ENCODE peak calls at places on chromosomes 7 and 10, in eight cellular contexts. One of them, this sample, is unnamed.

GRCh38 chr10:97529685-97530465 is 31.2 kb downstream of the UBTD1 start:
- DNase-seq in naive B cell: no peak
- DNase-seq in upper lobe of right lung: no peak
- DNase-seq in hepatocyte: no peak
- DNase-seq in iris pigment epithelial cell: no peak
- DNase-seq in GM13977: no peak
- DNase-seq in NCI-H1092 treated with DMSO at 0.1 percent for 48 hours: no peak
- DNase-seq in caudate nucleus: no peak
- DNase-seq in this sample: no peak

GRCh38 chr7:151699920-151700319 is 177.0 kb downstream of the PRKAG2 start:
- DNase-seq in naive B cell: no peak
- DNase-seq in upper lobe of right lung: no peak
- DNase-seq in hepatocyte: no peak
- DNase-seq in iris pigment epithelial cell: peak
- DNase-seq in GM13977: no peak
- DNase-seq in NCI-H1092 treated with DMSO at 0.1 percent for 48 hours: no peak
- DNase-seq in caudate nucleus: no peak
- DNase-seq in this sample: no peak

GRCh38 chr7:36474283-36475010 is 84.8 kb downstream of the ANLN start:
- DNase-seq in naive B cell: no peak
- DNase-seq in upper lobe of right lung: no peak
- DNase-seq in hepatocyte: no peak
- DNase-seq in iris pigment epithelial cell: peak
- DNase-seq in GM13977: no peak
- DNase-seq in NCI-H1092 treated with DMSO at 0.1 percent for 48 hours: no peak
- DNase-seq in caudate nucleus: no peak
- DNase-seq in this sample: no peak

GRCh38 chr10:101053516-101053915 is 8.3 kb upstream of the KAZALD1 start:
- DNase-seq in naive B cell: no peak
- DNase-seq in upper lobe of right lung: no peak
- DNase-seq in hepatocyte: no peak
- DNase-seq in iris pigment epithelial cell: peak
- DNase-seq in GM13977: no peak
- DNase-seq in NCI-H1092 treated with DMSO at 0.1 percent for 48 hours: no peak
- DNase-seq in caudate nucleus: no peak
- DNase-seq in this sample: no peak

GRCh38 chr10:64503429-64503828 is 982.2 kb downstream of the REEP3 start:
- DNase-seq in naive B cell: no peak
- DNase-seq in upper lobe of right lung: no peak
- DNase-seq in hepatocyte: no peak
- DNase-seq in iris pigment epithelial cell: no peak
- DNase-seq in GM13977: no peak
- DNase-seq in NCI-H1092 treated with DMSO at 0.1 percent for 48 hours: no peak
- DNase-seq in caudate nucleus: no peak
- DNase-seq in this sample: no peak

GRCh38 chr10:43210556-43210955 is 56.3 kb downstream of the RASGEF1A start:
- DNase-seq in naive B cell: no peak
- DNase-seq in upper lobe of right lung: no peak
- DNase-seq in hepatocyte: no peak
- DNase-seq in iris pigment epithelial cell: no peak
- DNase-seq in GM13977: no peak
- DNase-seq in NCI-H1092 treated with DMSO at 0.1 percent for 48 hours: no peak
- DNase-seq in caudate nucleus: no peak
- DNase-seq in this sample: no peak

GRCh38 chr7:55538538-55538937 is 33.8 kb downstream of the VOPP1 start:
- DNase-seq in naive B cell: no peak
- DNase-seq in upper lobe of right lung: no peak
- DNase-seq in hepatocyte: peak
- DNase-seq in iris pigment epithelial cell: peak
- DNase-seq in GM13977: no peak
- DNase-seq in NCI-H1092 treated with DMSO at 0.1 percent for 48 hours: no peak
- DNase-seq in caudate nucleus: no peak
- DNase-seq in this sample: no peak

GRCh38 chr10:113015201-113015600 is 65.2 kb downstream of the TCF7L2 start:
- DNase-seq in naive B cell: no peak
- DNase-seq in upper lobe of right lung: no peak
- DNase-seq in hepatocyte: no peak
- DNase-seq in iris pigment epithelial cell: no peak
- DNase-seq in GM13977: no peak
- DNase-seq in NCI-H1092 treated with DMSO at 0.1 percent for 48 hours: no peak
- DNase-seq in caudate nucleus: no peak
- DNase-seq in this sample: no peak

GRCh38 chr10:51300617-51301350 is 226.5 kb downstream of the PRKG1 start:
- DNase-seq in naive B cell: no peak
- DNase-seq in upper lobe of right lung: no peak
- DNase-seq in hepatocyte: no peak
- DNase-seq in iris pigment epithelial cell: no peak
- DNase-seq in GM13977: no peak
- DNase-seq in NCI-H1092 treated with DMSO at 0.1 percent for 48 hours: no peak
- DNase-seq in caudate nucleus: no peak
- DNase-seq in this sample: no peak

GRCh38 chr10:37734971-37735370 is 122.4 kb downstream of the ZNF248 start:
- DNase-seq in naive B cell: no peak
- DNase-seq in upper lobe of right lung: no peak
- DNase-seq in hepatocyte: no peak
- DNase-seq in iris pigment epithelial cell: peak
- DNase-seq in GM13977: no peak
- DNase-seq in NCI-H1092 treated with DMSO at 0.1 percent for 48 hours: no peak
- DNase-seq in caudate nucleus: no peak
- DNase-seq in this sample: no peak

GRCh38 chr7:17183630-17184328 is 114.7 kb upstream of the AHR start:
- DNase-seq in naive B cell: no peak
- DNase-seq in upper lobe of right lung: no peak
- DNase-seq in hepatocyte: no peak
- DNase-seq in iris pigment epithelial cell: peak
- DNase-seq in GM13977: no peak
- DNase-seq in NCI-H1092 treated with DMSO at 0.1 percent for 48 hours: peak
- DNase-seq in caudate nucleus: no peak
- DNase-seq in this sample: no peak

GRCh38 chr10:47276576-47277351 is 23.2 kb upstream of the GDF10 start:
- DNase-seq in naive B cell: no peak
- DNase-seq in upper lobe of right lung: no peak
- DNase-seq in hepatocyte: peak
- DNase-seq in iris pigment epithelial cell: no peak
- DNase-seq in GM13977: no peak
- DNase-seq in NCI-H1092 treated with DMSO at 0.1 percent for 48 hours: no peak
- DNase-seq in caudate nucleus: no peak
- DNase-seq in this sample: no peak

GRCh38 chr10:27485986-27486385 is 18.1 kb upstream of the RAB18 start:
- DNase-seq in naive B cell: no peak
- DNase-seq in upper lobe of right lung: no peak
- DNase-seq in hepatocyte: no peak
- DNase-seq in iris pigment epithelial cell: no peak
- DNase-seq in GM13977: no peak
- DNase-seq in NCI-H1092 treated with DMSO at 0.1 percent for 48 hours: no peak
- DNase-seq in caudate nucleus: no peak
- DNase-seq in this sample: no peak

GRCh38 chr10:124020871-124021823 is 72.3 kb downstream of the CHST15 start:
- DNase-seq in naive B cell: no peak
- DNase-seq in upper lobe of right lung: no peak
- DNase-seq in hepatocyte: no peak
- DNase-seq in iris pigment epithelial cell: no peak
- DNase-seq in GM13977: no peak
- DNase-seq in NCI-H1092 treated with DMSO at 0.1 percent for 48 hours: no peak
- DNase-seq in caudate nucleus: peak
- DNase-seq in this sample: no peak

GRCh38 chr7:139650429-139651100 is 127.1 kb downstream of the CLEC2L start:
- DNase-seq in naive B cell: no peak
- DNase-seq in upper lobe of right lung: no peak
- DNase-seq in hepatocyte: no peak
- DNase-seq in iris pigment epithelial cell: no peak
- DNase-seq in GM13977: no peak
- DNase-seq in NCI-H1092 treated with DMSO at 0.1 percent for 48 hours: no peak
- DNase-seq in caudate nucleus: no peak
- DNase-seq in this sample: no peak

GRCh38 chr10:59655309-59655708 is 54.3 kb downstream of the SLC16A9 start:
- DNase-seq in naive B cell: no peak
- DNase-seq in upper lobe of right lung: no peak
- DNase-seq in hepatocyte: no peak
- DNase-seq in iris pigment epithelial cell: peak
- DNase-seq in GM13977: no peak
- DNase-seq in NCI-H1092 treated with DMSO at 0.1 percent for 48 hours: no peak
- DNase-seq in caudate nucleus: no peak
- DNase-seq in this sample: no peak

GRCh38 chr7:25392571-25393338 is 164.5 kb upstream of the NPVF start:
- DNase-seq in naive B cell: no peak
- DNase-seq in upper lobe of right lung: no peak
- DNase-seq in hepatocyte: no peak
- DNase-seq in iris pigment epithelial cell: no peak
- DNase-seq in GM13977: no peak
- DNase-seq in NCI-H1092 treated with DMSO at 0.1 percent for 48 hours: no peak
- DNase-seq in caudate nucleus: no peak
- DNase-seq in this sample: no peak

GRCh38 chr7:131606346-131607290 is 50.2 kb upstream of the PODXL start:
- DNase-seq in naive B cell: no peak
- DNase-seq in upper lobe of right lung: no peak
- DNase-seq in hepatocyte: no peak
- DNase-seq in iris pigment epithelial cell: no peak
- DNase-seq in GM13977: no peak
- DNase-seq in NCI-H1092 treated with DMSO at 0.1 percent for 48 hours: no peak
- DNase-seq in caudate nucleus: no peak
- DNase-seq in this sample: no peak

GRCh38 chr10:69045441-69046300 is 42.2 kb upstream of the SRGN start:
- DNase-seq in naive B cell: no peak
- DNase-seq in upper lobe of right lung: no peak
- DNase-seq in hepatocyte: no peak
- DNase-seq in iris pigment epithelial cell: peak
- DNase-seq in GM13977: peak
- DNase-seq in NCI-H1092 treated with DMSO at 0.1 percent for 48 hours: no peak
- DNase-seq in caudate nucleus: no peak
- DNase-seq in this sample: no peak

GRCh38 chr7:13952921-13953320 is 36.5 kb downstream of the ETV1 start:
- DNase-seq in naive B cell: no peak
- DNase-seq in upper lobe of right lung: no peak
- DNase-seq in hepatocyte: no peak
- DNase-seq in iris pigment epithelial cell: no peak
- DNase-seq in GM13977: no peak
- DNase-seq in NCI-H1092 treated with DMSO at 0.1 percent for 48 hours: no peak
- DNase-seq in caudate nucleus: no peak
- DNase-seq in this sample: no peak

GRCh38 chr7:87127019-87127418 is 25.2 kb upstream of the DMTF1 start:
- DNase-seq in naive B cell: no peak
- DNase-seq in upper lobe of right lung: no peak
- DNase-seq in hepatocyte: no peak
- DNase-seq in iris pigment epithelial cell: no peak
- DNase-seq in GM13977: no peak
- DNase-seq in NCI-H1092 treated with DMSO at 0.1 percent for 48 hours: no peak
- DNase-seq in caudate nucleus: no peak
- DNase-seq in this sample: no peak

GRCh38 chr7:25851332-25852248 is 300.4 kb upstream of the NFE2L3 start:
- DNase-seq in naive B cell: peak
- DNase-seq in upper lobe of right lung: peak
- DNase-seq in hepatocyte: peak
- DNase-seq in iris pigment epithelial cell: peak
- DNase-seq in GM13977: peak
- DNase-seq in NCI-H1092 treated with DMSO at 0.1 percent for 48 hours: peak
- DNase-seq in caudate nucleus: peak
- DNase-seq in this sample: peak

This sample was measured in brain pericyte.